ENCODE peak calls at places on chromosome 16, in eight cellular contexts. Q is Peyer's patch; E is stimulated activated CD8-positive, alpha-beta memory T cell treated with anti-CD3 and anti-CD28 coated beads, Interleukin-4, amount 100 ng/mL, for 1 hour; I is IMR-90; F is T1000; S is fibroblast of the aortic adventitia; A is ascending aorta; P is T-helper 1 cell. Y is an unnamed sample.

GRCh38 chr16:11202260-11203091 is 53.5 kb downstream of the SOCS1 start:
- DNase-seq in A (no peak), F (no peak), S (peak), I (peak), E (no peak), P (no peak), Q (no peak), Y (peak)

GRCh38 chr16:78992001-78992400 is 608.5 kb downstream of the MAF start:
- DNase-seq in A (no peak), P (no peak), Q (no peak), S (no peak), E (no peak), F (no peak), I (no peak), Y (no peak)

GRCh38 chr16:67718668-67719047 is 458 bp downstream of the GFOD2 start:
- DNase-seq in A (no peak), I (no peak), P (no peak), E (no peak), S (no peak), F (no peak), Q (no peak), Y (peak)

GRCh38 chr16:74291577-74292208 is 4.9 kb upstream of the PSMD7 start:
- DNase-seq in S (peak), I (peak), F (no peak), Q (no peak), P (no peak), E (no peak), A (no peak), Y (peak)

GRCh38 chr16:27748868-27749546 is 199.1 kb downstream of the KATNIP start:
- DNase-seq in F (peak), E (peak), Q (peak), P (peak), I (peak), A (no peak), S (peak), Y (peak)

GRCh38 chr16:73022534-73022933 is 25.4 kb downstream of the ZFHX3 start:
- DNase-seq in I (no peak), E (no peak), P (no peak), A (no peak), F (no peak), Q (no peak), S (no peak), Y (no peak)

GRCh38 chr16:87895641-87896141 is 26.4 kb upstream of the SLC7A5 start:
- DNase-seq in Q (peak), E (peak), F (no peak), P (peak), S (no peak), I (peak), A (no peak), Y (peak)

GRCh38 chr16:59634951-59635350 is 900.8 kb upstream of the GOT2 start:
- DNase-seq in S (no peak), P (no peak), A (no peak), E (no peak), F (no peak), Q (no peak), I (peak), Y (peak)

GRCh38 chr16:80058236-80058635 is 457.7 kb upstream of the MAF start:
- DNase-seq in Q (no peak), S (peak), E (no peak), A (no peak), F (no peak), P (no peak), I (no peak), Y (no peak)

GRCh38 chr16:50868577-50868976 is 126.7 kb downstream of the CYLD start:
- DNase-seq in A (no peak), P (no peak), I (no peak), F (no peak), Q (no peak), E (no peak), S (no peak), Y (no peak)

GRCh38 chr16:1097800-1098199 is 1.8 kb upstream of the C1QTNF8 start:
- DNase-seq in A (peak), E (no peak), Q (no peak), I (no peak), S (no peak), P (no peak), F (no peak), Y (peak)

GRCh38 chr16:53642094-53642493 is 61.6 kb downstream of the RPGRIP1L start:
- DNase-seq in I (no peak), P (no peak), Q (no peak), A (no peak), F (no peak), S (no peak), E (no peak), Y (no peak)

GRCh38 chr16:4944333-4945281 is 7.7 kb upstream of the PPL start:
- DNase-seq in S (peak), P (no peak), F (peak), A (peak), I (peak), Q (peak), E (no peak), Y (peak)

Y was measured in foreskin fibroblast.